ENCODE peak calls at places on chromosomes 6 and 20, in eight cellular contexts. F is NCI-H774; B is left ventricle myocardium inferior; W is Panc1; A is NCI-H2081; J is activated naive CD4-positive, alpha-beta T cell treated with anti-CD3 and anti-CD28 coated beads, Interleukin-2, amount 50 U/mL, for 72 hours; M is ELF-1; D is H7. S is an unnamed sample.

GRCh38 chr6:84078335-84078734 is 44.8 kb downstream of the MRAP2 start:
- DNase-seq in F (no peak), B (no peak), W (no peak), A (no peak), J (no peak), M (peak; percentile 36), D (no peak), S (no peak)

GRCh38 chr20:44748005-44748370 is 2.3 kb downstream of the KCNK15 start:
- DNase-seq in F (no peak), B (no peak), W (no peak), A (no peak), J (no peak), M (no peak), D (peak; percentile 57), S (peak; percentile 65)

GRCh38 chr6:69795469-69796080 is 1.2 kb downstream of the LMBRD1 start:
- DNase-seq in F (no peak), B (no peak), W (no peak), A (no peak), J (no peak), M (no peak), D (no peak), S (no peak)

GRCh38 chr6:5398530-5398929 is 137.2 kb downstream of the FARS2 start:
- DNase-seq in F (no peak), B (no peak), W (peak; percentile 20), A (peak; percentile 54), J (peak; percentile 22), M (no peak), D (no peak), S (peak; percentile 32)

GRCh38 chr6:49151957-49152356 is 311.1 kb downstream of the MMUT start:
- DNase-seq in F (no peak), B (no peak), W (no peak), A (no peak), J (no peak), M (no peak), D (no peak), S (no peak)

GRCh38 chr20:63381781-63382431 is 20.8 kb upstream of the CHRNA4 start:
- DNase-seq in F (no peak), B (no peak), W (peak; percentile 5), A (no peak), J (peak; percentile 68), M (peak; percentile 71), D (peak; percentile 99), S (peak; percentile 69)

GRCh38 chr6:140441256-140441655 is 1066.8 kb upstream of the CITED2 start:
- DNase-seq in F (no peak), B (peak; percentile 46), W (peak; percentile 18), A (no peak), J (no peak), M (peak; percentile 54), D (peak; percentile 5), S (no peak)

GRCh38 chr20:49620364-49621240 is 52.7 kb upstream of the PTGIS start:
- DNase-seq in F (no peak), B (no peak), W (no peak), A (no peak), J (peak; percentile 34), M (no peak), D (no peak), S (no peak)